ENCODE peak calls at places on chromosomes 6 and 20, in six cellular contexts. W is HCT116, Y is HepG2, O is GM12878, X is K562, Q is H1. C is an unnamed sample.

GRCh38 chr6:53302678-53303360 is 45.9 kb downstream of the ELOVL5 start:
- DNase-seq in W (no peak), Y (peak; percentile 39), X (no peak), Q (no peak), O (no peak), C (peak; percentile 95)

GRCh38 chr6:12472601-12473038 is 182.5 kb downstream of the EDN1 start:
- DNase-seq in X (no peak), O (no peak), Q (no peak), Y (peak; percentile 68), W (no peak), C (no peak)

GRCh38 chr6:139114741-139115140 is 20.1 kb upstream of the HECA start:
- DNase-seq in W (no peak), Q (no peak), O (no peak), Y (no peak), X (no peak), C (no peak)

GRCh38 chr20:50012282-50013263 is 29.8 kb downstream of the SNAI1 start:
- DNase-seq in Q (no peak), X (peak; percentile 84), W (no peak), Y (no peak), O (no peak), C (no peak)

GRCh38 chr20:38764563-38765355 is 16.5 kb downstream of the ACTR5 start:
- DNase-seq in X (no peak), W (peak; percentile 87), Q (no peak), O (no peak), Y (peak; percentile 35), C (peak; percentile 60)

GRCh38 chr20:47453167-47453782 is 48.4 kb upstream of the NCOA3 start:
- DNase-seq in X (no peak), Q (no peak), W (peak; percentile 74), O (peak; percentile 92), Y (peak; percentile 85), C (peak; percentile 39)

GRCh38 chr20:39112196-39112743 is 150.1 kb downstream of the DHX35 start:
- DNase-seq in W (peak; percentile 50), Q (peak; percentile 73), X (peak; percentile 69), O (no peak), Y (peak; percentile 65), C (peak; percentile 41)

GRCh38 chr20:44678247-44678646 is 26.7 kb upstream of the ADA start:
- DNase-seq in O (no peak), X (no peak), Y (no peak), W (no peak), Q (no peak), C (no peak)

GRCh38 chr6:106133040-106133439 is 46.9 kb downstream of the PRDM1 start:
- DNase-seq in W (no peak), X (no peak), Q (no peak), Y (no peak), O (no peak), C (no peak)

GRCh38 chr6:73739097-73739496 is 43.1 kb downstream of the CD109 start:
- DNase-seq in Q (no peak), O (no peak), W (peak; percentile 52), X (peak; percentile 45), Y (peak; percentile 66), C (peak; percentile 79)

GRCh38 chr6:149064026-149065017 is 253.2 kb upstream of the TAB2 start:
- DNase-seq in Q (no peak), O (no peak), X (no peak), W (no peak), Y (no peak), C (no peak)

GRCh38 chr6:139904572-139904971 is 530.1 kb upstream of the CITED2 start:
- DNase-seq in Y (no peak), Q (no peak), X (no peak), W (no peak), O (no peak), C (no peak)

GRCh38 chr6:15504581-15505350 is 158.1 kb downstream of the DTNBP1 start:
- DNase-seq in X (no peak), Q (no peak), W (no peak), O (no peak), Y (peak; percentile 94), C (peak; percentile 91)

GRCh38 chr6:16163066-16163465 is 34.2 kb downstream of the MYLIP start:
- DNase-seq in O (no peak), Q (no peak), Y (no peak), X (no peak), W (no peak), C (peak; percentile 35)

GRCh38 chr6:147382945-147383554 is 125.4 kb upstream of the SAMD5 start:
- DNase-seq in X (peak; percentile 34), O (no peak), Y (peak; percentile 30), W (peak; percentile 13), Q (no peak), C (peak; percentile 44)

GRCh38 chr6:52611833-52612232 is 35.0 kb upstream of the TRAM2 start:
- DNase-seq in Q (no peak), Y (no peak), X (peak; percentile 29), W (no peak), O (no peak), C (no peak)

GRCh38 chr6:160430203-160430602 is 82.0 kb downstream of the SLC22A3 start:
- DNase-seq in W (no peak), X (no peak), Y (no peak), Q (no peak), O (no peak), C (no peak)

GRCh38 chr6:145887969-145888368 is 73.4 kb upstream of the FBXO30 start:
- DNase-seq in Q (no peak), X (no peak), Y (no peak), O (no peak), W (no peak), C (peak; percentile 70)

GRCh38 chr6:332671-333070 is 40.4 kb downstream of the DUSP22 start:
- DNase-seq in X (no peak), W (no peak), O (no peak), Y (no peak), Q (no peak), C (peak; percentile 77)

GRCh38 chr6:91317247-91317646 is 730.4 kb upstream of the MAP3K7 start:
- DNase-seq in O (no peak), Q (no peak), X (no peak), Y (no peak), W (no peak), C (no peak)

GRCh38 chr6:124057448-124057847 is 253.8 kb downstream of the NKAIN2 start:
- DNase-seq in W (no peak), Y (no peak), O (no peak), Q (no peak), X (no peak), C (no peak)

GRCh38 chr20:3887870-3888614 is 1.1 kb upstream of the PANK2 start:
- DNase-seq in O (no peak), W (peak; percentile 26), Q (no peak), Y (no peak), X (no peak), C (no peak)

DNA sequence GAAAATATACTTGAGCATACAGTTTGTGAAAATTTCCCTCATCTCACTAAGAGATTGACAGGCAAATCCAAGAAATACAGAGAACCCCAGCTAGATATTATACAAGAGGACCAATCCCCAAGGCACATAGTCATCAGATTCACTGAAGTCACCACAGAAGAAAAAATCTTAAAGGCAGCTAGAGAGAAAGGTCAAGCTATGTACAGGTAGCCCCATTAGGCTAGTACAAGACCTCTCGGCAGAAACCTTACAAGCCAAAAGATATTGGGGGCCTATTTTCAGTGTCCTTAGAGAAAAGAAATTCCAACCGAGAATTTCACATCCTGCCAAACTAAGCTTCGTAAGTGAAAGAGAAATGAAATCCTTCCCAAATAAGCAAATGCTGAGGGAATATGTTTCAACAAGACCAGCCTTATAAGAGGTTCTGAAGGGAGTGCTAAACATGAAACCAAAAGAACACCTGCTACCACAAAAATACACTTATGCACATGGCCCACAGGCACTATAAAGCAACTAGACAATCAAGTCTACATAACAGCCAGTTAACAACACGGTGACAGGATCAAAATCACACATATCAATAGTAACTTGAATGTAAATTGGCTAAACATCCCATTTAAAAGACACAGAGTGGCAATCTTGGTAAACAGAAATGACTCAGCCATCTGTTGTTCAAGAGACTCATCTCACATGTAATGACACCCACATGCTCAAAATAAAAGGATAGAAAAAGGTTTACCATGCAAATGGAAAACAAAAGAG is 96.3 kb downstream of the FHL5 start:
- DNase-seq in W (no peak), X (no peak), Q (no peak), O (no peak), Y (no peak), C (no peak)
- H3K4me2 ChIP-seq in W (no peak overlapping the region), X (no peak overlapping the region), Q (no peak overlapping the region), O (no peak overlapping the region), Y (no peak overlapping the region), C (no peak overlapping the region)

DNA sequence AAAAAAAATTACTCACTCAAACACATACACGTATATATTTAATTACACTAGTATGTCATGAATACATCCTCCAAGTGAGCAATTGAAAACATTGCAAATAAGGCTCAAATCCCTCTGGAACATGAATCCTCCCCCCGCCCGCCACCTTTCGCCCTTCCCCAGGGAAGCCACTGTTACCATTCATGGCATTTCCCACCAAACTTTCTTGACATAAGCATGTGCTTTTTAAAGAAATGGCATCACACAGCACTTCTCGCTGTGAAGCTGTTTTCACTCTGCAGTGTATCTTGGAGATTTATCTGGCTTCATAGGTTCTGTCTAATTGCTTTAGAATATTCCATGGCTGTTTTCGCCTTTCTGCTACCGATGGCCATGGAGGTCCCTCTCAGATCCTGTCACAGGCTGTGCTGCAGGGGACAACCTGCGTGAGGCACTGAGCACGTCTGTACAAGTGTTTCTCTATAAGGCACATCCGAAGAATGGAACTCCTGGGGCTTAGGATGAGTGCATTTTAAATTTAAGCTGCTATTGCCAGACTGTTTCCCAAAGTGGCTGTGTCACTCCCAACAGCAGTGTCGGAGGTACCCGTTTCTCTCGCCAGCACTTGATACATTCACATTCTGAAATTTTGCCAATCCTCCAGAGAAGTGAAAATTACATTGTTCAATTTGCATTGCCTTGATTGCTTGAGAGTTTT is 22.2 kb upstream of the PHACTR3 start:
- DNase-seq in Q (no peak), W (no peak), X (no peak), O (no peak), Y (no peak), C (no peak)
- TF ChIP-seq EZH2 in Q (no peak), W (no peak), X (no peak), O (no peak), Y (no peak), C (no peak)

GRCh38 chr6:112086744-112087135 is 542 bp downstream of the TUBE1 start:
- DNase-seq in Y (peak; percentile 52), Q (no peak), O (peak; percentile 3), X (peak; percentile 45), W (peak; percentile 34), C (peak; percentile 74)

GRCh38 chr6:112087916-112088315 is 525 bp downstream of the FAM229B start:
- DNase-seq in O (no peak), Y (no peak), Q (no peak), W (no peak), X (no peak), C (no peak)

GRCh38 chr6:112085666-112086065 is 1.6 kb downstream of the TUBE1 start:
- DNase-seq in O (no peak), X (no peak), Q (no peak), W (no peak), Y (no peak), C (no peak)

GRCh38 chr6:112081569-112081968 is 5.7 kb downstream of the TUBE1 start:
- DNase-seq in O (no peak), X (no peak), Q (no peak), W (no peak), Y (no peak), C (no peak)

GRCh38 chr6:112087136-112087908 is at the start of the genes FAM229B and TUBE1:
- DNase-seq in Y (peak; percentile 94), O (peak; percentile 79), X (peak; percentile 82), Q (peak; percentile 86), W (peak; percentile 93), C (peak; percentile 97)
- TF ChIP-seq POLR2A in Y (peak; percentile 95), O (peak; percentile 89), X (peak; percentile 93), Q (peak; percentile 75), W (peak; percentile 88), C (peak; percentile 90)

DNA sequence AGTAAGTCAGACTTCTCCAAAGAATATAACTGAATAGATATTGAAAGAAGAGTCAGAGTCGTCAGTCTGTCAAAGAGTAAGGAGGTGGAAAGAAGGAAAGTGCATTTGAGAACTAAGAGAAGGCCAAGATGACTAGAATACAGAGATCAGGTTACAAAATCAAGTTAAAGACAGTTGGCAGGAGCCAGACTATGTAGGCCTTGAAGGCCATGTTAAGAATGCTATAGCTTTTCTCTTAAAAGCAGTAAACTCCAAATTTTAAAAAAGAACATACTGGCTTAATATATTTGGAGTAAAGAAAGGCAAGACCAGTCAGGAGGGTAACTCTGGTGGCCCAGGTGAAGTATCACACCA is 68.8 kb downstream of the IBTK start:
- DNase-seq in W (no peak), O (no peak), Y (no peak), Q (no peak), X (no peak), C (no peak)
- H3K4me2 ChIP-seq in W (no peak overlapping the region), O (no peak overlapping the region), Y (no peak overlapping the region), Q (no peak overlapping the region), X (no peak overlapping the region), C (no peak overlapping the region)